ENCODE peak calls at places on chromosomes 11 and 22, in six cellular contexts. One of them, this sample, is unnamed.

GRCh38 chr11:6586434-6587359 is 16.7 kb downstream of the RRP8 start:
- DNase-seq in KG1: no peak
- DNase-seq in heart right ventricle: peak; percentile 51
- DNase-seq in choroid plexus epithelial cell: no peak
- DNase-seq in T-helper 9 cell: no peak
- DNase-seq in head of caudate nucleus: peak; percentile 78
- DNase-seq in this sample: no peak

GRCh38 chr22:39123811-39124668 is 27.0 kb downstream of the APOBEC3H start:
- DNase-seq in KG1: no peak
- DNase-seq in T-helper 9 cell: no peak
- DNase-seq in heart right ventricle: no peak
- DNase-seq in head of caudate nucleus: no peak
- DNase-seq in choroid plexus epithelial cell: no peak
- DNase-seq in this sample: no peak

GRCh38 chr11:67138922-67139321 is 19.9 kb downstream of the KDM2A start:
- DNase-seq in choroid plexus epithelial cell: no peak
- DNase-seq in head of caudate nucleus: no peak
- DNase-seq in KG1: no peak
- DNase-seq in T-helper 9 cell: no peak
- DNase-seq in heart right ventricle: no peak
- DNase-seq in this sample: no peak

GRCh38 chr22:36599771-36600170 is 70.8 kb upstream of the EIF3D start:
- DNase-seq in head of caudate nucleus: no peak
- DNase-seq in heart right ventricle: no peak
- DNase-seq in KG1: no peak
- DNase-seq in T-helper 9 cell: no peak
- DNase-seq in choroid plexus epithelial cell: no peak
- DNase-seq in this sample: no peak

GRCh38 chr22:39932918-39933649 is 27.1 kb upstream of the TMA7B start:
- DNase-seq in T-helper 9 cell: peak; percentile 44
- DNase-seq in choroid plexus epithelial cell: peak; percentile 59
- DNase-seq in head of caudate nucleus: no peak
- DNase-seq in KG1: no peak
- DNase-seq in heart right ventricle: no peak
- DNase-seq in this sample: peak; percentile 36

GRCh38 chr11:67493548-67494370 is 10.9 kb downstream of the AIP start:
- DNase-seq in heart right ventricle: no peak
- DNase-seq in KG1: no peak
- DNase-seq in T-helper 9 cell: no peak
- DNase-seq in head of caudate nucleus: no peak
- DNase-seq in choroid plexus epithelial cell: no peak
- DNase-seq in this sample: no peak

GRCh38 chr11:102120437-102120935 is 10.2 kb downstream of the YAP1 start:
- DNase-seq in head of caudate nucleus: no peak
- DNase-seq in heart right ventricle: no peak
- DNase-seq in T-helper 9 cell: no peak
- DNase-seq in choroid plexus epithelial cell: no peak
- DNase-seq in KG1: no peak
- DNase-seq in this sample: no peak

GRCh38 chr11:116535120-116535519 is 237.7 kb downstream of the BUD13 start:
- DNase-seq in choroid plexus epithelial cell: no peak
- DNase-seq in KG1: no peak
- DNase-seq in head of caudate nucleus: no peak
- DNase-seq in T-helper 9 cell: no peak
- DNase-seq in heart right ventricle: no peak
- DNase-seq in this sample: no peak